ENCODE peak calls at places on chromosomes 16 and 17, in nine cellular contexts. Y, E, L, H, J, A, M, N and P are unnamed samples.

GRCh38 chr17:77353684-77354419 is 213.1 kb downstream of the SEC14L1 start:
- DNase-seq in Y (no peak), E (peak), L (peak), H (no peak), J (no peak), A (no peak), M (no peak), N (no peak), P (no peak)

GRCh38 chr17:36544049-36544319 is 735 bp upstream of the GGNBP2 start:
- DNase-seq in Y (peak), E (peak), L (peak), H (peak), J (peak), A (peak), M (peak), N (peak), P (no peak)

GRCh38 chr17:45222273-45222993 is 748 bp downstream of the FMNL1 start:
- DNase-seq in Y (no peak), E (no peak), L (no peak), H (peak), J (no peak), A (no peak), M (no peak), N (no peak), P (no peak)

GRCh38 chr16:87324411-87325275 is 7.5 kb upstream of the C16orf95 start:
- DNase-seq in Y (peak), E (no peak), L (no peak), H (peak), J (no peak), A (peak), M (no peak), N (peak), P (no peak)

GRCh38 chr17:65677932-65678331 is 116.5 kb upstream of the AXIN2 start:
- DNase-seq in Y (no peak), E (no peak), L (no peak), H (no peak), J (no peak), A (no peak), M (peak), N (no peak), P (no peak)

GRCh38 chr17:47652570-47652969 is 2.9 kb downstream of the KPNB1 start:
- DNase-seq in Y (no peak), E (no peak), L (no peak), H (peak), J (no peak), A (no peak), M (no peak), N (no peak), P (no peak)

GRCh38 chr16:23803591-23804123 is 32.1 kb upstream of the PRKCB start:
- DNase-seq in Y (peak), E (peak), L (peak), H (peak), J (no peak), A (no peak), M (no peak), N (peak), P (no peak)

GRCh38 chr17:68501074-68501473 is 11.2 kb upstream of the PRKAR1A start:
- DNase-seq in Y (no peak), E (no peak), L (no peak), H (no peak), J (no peak), A (no peak), M (no peak), N (no peak), P (no peak)

GRCh38 chr17:16046966-16047365 is 47.3 kb downstream of the TTC19 start:
- DNase-seq in Y (no peak), E (no peak), L (no peak), H (no peak), J (no peak), A (no peak), M (peak), N (no peak), P (no peak)

GRCh38 chr16:80948886-80949502 is 57.7 kb downstream of the CMC2 start:
- DNase-seq in Y (no peak), E (no peak), L (no peak), H (peak), J (no peak), A (no peak), M (no peak), N (peak), P (no peak)

GRCh38 chr17:1590031-1590746 is 27.6 kb upstream of the PITPNA start:
- DNase-seq in Y (peak), E (peak), L (peak), H (no peak), J (no peak), A (peak), M (peak), N (peak), P (peak)
- H3K4me3 ChIP-seq in Y (no peak), E (no peak), L (no peak), H (no peak), J (no peak), A (no peak), M (no peak), N (peak), P (peak)

GRCh38 chr16:88749358-88749757 is 35.7 kb downstream of the PIEZO1 start:
- DNase-seq in Y (no peak), E (no peak), L (no peak), H (no peak), J (no peak), A (no peak), M (no peak), N (no peak), P (no peak)

GRCh38 chr16:88748364-88748763 is 36.7 kb downstream of the PIEZO1 start:
- DNase-seq in Y (no peak), E (no peak), L (no peak), H (no peak), J (no peak), A (no peak), M (no peak), N (no peak), P (no peak)

GRCh38 chr16:88744839-88745521 is 38.7 kb downstream of the CTU2 start:
- DNase-seq in Y (no peak), E (no peak), L (no peak), H (peak), J (no peak), A (no peak), M (no peak), N (no peak), P (no peak)

GRCh38 chr16:88746511-88746910 is 38.5 kb downstream of the PIEZO1 start:
- DNase-seq in Y (peak), E (no peak), L (peak), H (no peak), J (no peak), A (peak), M (no peak), N (no peak), P (no peak)

GRCh38 chr16:88747588-88748301 is 37.3 kb downstream of the PIEZO1 start:
- DNase-seq in Y (no peak), E (peak), L (no peak), H (no peak), J (no peak), A (no peak), M (no peak), N (peak), P (no peak)
- TF ChIP-seq CTCF in Y (no peak), E (peak), L (no peak), H (peak), J (peak), A (no peak), M (no peak), N (no peak), P (peak)

GRCh38 chr16:16996830-16997229 is 473.9 kb downstream of the XYLT1 start:
- DNase-seq in Y (no peak), E (no peak), L (no peak), H (peak), J (no peak), A (no peak), M (no peak), N (no peak), P (no peak)

GRCh38 chr16:16991711-16992110 is 479.0 kb downstream of the XYLT1 start:
- DNase-seq in Y (no peak), E (no peak), L (no peak), H (no peak), J (no peak), A (no peak), M (no peak), N (no peak), P (no peak)

GRCh38 chr16:16997349-16997748 is 473.4 kb downstream of the XYLT1 start:
- DNase-seq in Y (no peak), E (no peak), L (no peak), H (no peak), J (no peak), A (no peak), M (no peak), N (no peak), P (no peak)

GRCh38 chr16:16994831-16995230 is 475.9 kb downstream of the XYLT1 start:
- DNase-seq in Y (no peak), E (no peak), L (no peak), H (peak), J (no peak), A (no peak), M (no peak), N (no peak), P (no peak)

GRCh38 chr16:16992986-16993783 is 477.6 kb downstream of the XYLT1 start:
- DNase-seq in Y (no peak), E (no peak), L (no peak), H (peak), J (peak), A (no peak), M (no peak), N (no peak), P (no peak)
- H3K27ac ChIP-seq in Y (no peak), E (no peak), L (no peak), H (no peak), J (no peak), A (no peak), M (no peak), N (no peak), P (no peak)

GRCh38 chr16:9909072-9909471 is 273.2 kb downstream of the GRIN2A start:
- DNase-seq in Y (peak), E (no peak), L (no peak), H (no peak), J (no peak), A (no peak), M (peak), N (no peak), P (no peak)
- H3K4me3 ChIP-seq in Y (no peak), E (no peak), L (no peak), H (no peak), J (no peak), A (no peak), M (no peak), N (no peak), P (no peak)

DNA sequence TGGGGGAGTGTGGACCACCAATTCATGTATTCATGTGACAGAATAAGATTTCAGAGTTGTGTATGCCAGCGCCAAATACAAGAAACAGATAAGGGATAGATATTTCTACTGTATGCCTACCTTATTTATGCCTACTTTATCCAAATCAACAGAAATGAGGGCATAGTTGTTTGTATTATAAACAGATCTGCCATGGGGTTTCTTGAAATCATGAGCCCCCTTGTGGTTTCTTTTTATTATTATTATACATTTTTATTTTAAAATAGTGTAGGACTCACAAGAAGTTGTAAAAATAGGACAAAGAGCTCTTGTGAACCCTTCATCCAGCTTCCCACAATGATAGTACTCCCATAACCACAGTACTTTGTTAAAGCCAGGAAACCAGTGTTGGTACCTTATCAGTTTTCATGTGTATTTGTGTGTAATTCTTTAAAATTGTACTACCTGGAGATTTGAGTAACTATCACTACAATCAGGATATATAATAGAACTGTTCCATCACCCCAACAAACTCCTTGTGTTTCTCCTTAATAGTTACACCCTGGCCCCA is 229.4 kb downstream of the CCDC182 start:
- DNase-seq in Y (no peak), E (no peak), L (no peak), H (no peak), J (no peak), A (no peak), M (no peak), N (no peak), P (no peak)
- TF ChIP-seq CTCF in Y (no peak), E (no peak), L (peak), H (no peak), J (no peak), A (no peak), M (peak), N (no peak), P (peak)

GRCh38 chr16:67939507-67940435 is 3.1 kb upstream of the PSMB10 start:
- DNase-seq in Y (no peak), E (peak), L (no peak), H (no peak), J (no peak), A (peak), M (no peak), N (peak), P (no peak)
- H3K27ac ChIP-seq in Y (no peak), E (no peak), L (no peak), H (no peak), J (no peak), A (no peak), M (no peak), N (no peak), P (no peak)

GRCh38 chr17:56159764-56160394 is 6.6 kb downstream of the ANKFN1 start:
- DNase-seq in Y (no peak), E (no peak), L (no peak), H (peak), J (no peak), A (no peak), M (no peak), N (no peak), P (no peak)
- H3K4me3 ChIP-seq in Y (no peak), E (no peak), L (no peak), H (no peak), J (no peak), A (no peak), M (no peak), N (no peak), P (no peak)

GRCh38 chr17:81471804-81472456 is 40.7 kb downstream of the ACTG1 start:
- DNase-seq in Y (peak), E (no peak), L (no peak), H (peak), J (no peak), A (peak), M (no peak), N (no peak), P (no peak)
- TF ChIP-seq CTCF in Y (peak), E (no peak), L (no peak), H (no peak), J (no peak), A (peak), M (no peak), N (no peak), P (no peak)